ENCODE peak calls at places on chromosomes 12 and 14, in five cellular contexts. H, K, R, M and V are unnamed samples.

GRCh38 chr12:6323340-6323994 is 13.0 kb downstream of the PLEKHG6 start:
- DNase-seq in H (peak; percentile 64), K (peak; percentile 93), R (peak; percentile 71), M (peak; percentile 70), V (peak; percentile 50)

GRCh38 chr12:94282675-94283074 is 134.3 kb downstream of the PLXNC1 start:
- DNase-seq in H (no peak), K (no peak), R (no peak), M (no peak), V (no peak)

GRCh38 chr12:12083688-12084087 is 12.9 kb downstream of the BCL2L14 start:
- DNase-seq in H (no peak), K (peak; percentile 19), R (no peak), M (no peak), V (no peak)

GRCh38 chr14:54719406-54719805 is 152.5 kb downstream of the SAMD4A start:
- DNase-seq in H (no peak), K (no peak), R (no peak), M (no peak), V (no peak)

GRCh38 chr14:105187935-105188524 is 6.9 kb upstream of the NUDT14 start:
- DNase-seq in H (no peak), K (no peak), R (no peak), M (no peak), V (no peak)

GRCh38 chr14:80784824-80785223 is 156.7 kb downstream of the CEP128 start:
- DNase-seq in H (no peak), K (no peak), R (no peak), M (no peak), V (no peak)

GRCh38 chr12:91383106-91383505 is 200.5 kb upstream of the DCN start:
- DNase-seq in H (no peak), K (no peak), R (no peak), M (no peak), V (no peak)

GRCh38 chr12:45433441-45433868 is 217.6 kb downstream of the ANO6 start:
- DNase-seq in H (no peak), K (peak; percentile 81), R (no peak), M (no peak), V (no peak)

GRCh38 chr12:3137268-3137761 is 60.1 kb downstream of the TSPAN9 start:
- DNase-seq in H (peak; percentile 74), K (peak; percentile 79), R (no peak), M (no peak), V (no peak)

GRCh38 chr12:96073346-96074336 is 38.3 kb upstream of the LTA4H start:
- DNase-seq in H (no peak), K (no peak), R (no peak), M (no peak), V (no peak)

GRCh38 chr12:96068111-96068510 is 32.7 kb upstream of the LTA4H start:
- DNase-seq in H (no peak), K (no peak), R (no peak), M (no peak), V (no peak)

GRCh38 chr12:96068636-96069035 is 33.2 kb upstream of the LTA4H start:
- DNase-seq in H (no peak), K (no peak), R (no peak), M (no peak), V (no peak)

GRCh38 chr12:96069511-96070231 is 34.3 kb upstream of the LTA4H start:
- DNase-seq in H (no peak), K (no peak), R (no peak), M (no peak), V (no peak)

GRCh38 chr12:96070670-96071279 is 35.4 kb upstream of the LTA4H start:
- DNase-seq in H (no peak), K (peak; percentile 68), R (peak; percentile 17), M (no peak), V (peak; percentile 17)
- TF ChIP-seq CTCF in H (no peak), K (peak; percentile 52), R (peak; percentile 37), M (no peak), V (peak; percentile 28)

GRCh38 chr14:76909266-76909665 is 83.1 kb downstream of the LRRC74A start:
- DNase-seq in H (no peak), K (no peak), R (no peak), M (no peak), V (no peak)

GRCh38 chr14:76904740-76905569 is 78.7 kb downstream of the LRRC74A start:
- DNase-seq in H (no peak), K (no peak), R (peak; percentile 84), M (no peak), V (peak; percentile 75)

GRCh38 chr14:76911473-76911872 is 85.3 kb downstream of the LRRC74A start:
- DNase-seq in H (no peak), K (no peak), R (no peak), M (no peak), V (no peak)

GRCh38 chr14:76910371-76910890 is 84.2 kb downstream of the LRRC74A start:
- DNase-seq in H (no peak), K (no peak), R (no peak), M (no peak), V (no peak)

GRCh38 chr14:76908834-76909233 is 82.6 kb downstream of the LRRC74A start:
- DNase-seq in H (no peak), K (no peak), R (peak; percentile 45), M (no peak), V (peak; percentile 70)
- H3K27me3 ChIP-seq in H (no peaks in the 10 kb centered on the region), K (no peaks in the 10 kb centered on the region), R (no peaks in the 10 kb centered on the region), M (no peaks in the 10 kb centered on the region), V (no peaks in the 10 kb centered on the region)

GRCh38 chr14:60327447-60328331 is 78.7 kb downstream of the PPM1A start:
- DNase-seq in H (peak; percentile 18), K (peak; percentile 51), R (peak; percentile 47), M (peak; percentile 68), V (peak; percentile 73)
- TF ChIP-seq CTCF in H (no peak), K (peak; percentile 30), R (peak; percentile 3), M (peak; percentile 26), V (peak; percentile 39)

GRCh38 chr14:100788517-100789365 is 37.2 kb upstream of the MEG3 start:
- DNase-seq in H (no peak), K (no peak), R (no peak), M (no peak), V (no peak)

GRCh38 chr14:100787659-100788058 is 38.3 kb upstream of the MEG3 start:
- DNase-seq in H (no peak), K (no peak), R (no peak), M (no peak), V (no peak)

GRCh38 chr14:100791995-100792394 is 33.9 kb upstream of the MEG3 start:
- DNase-seq in H (no peak), K (no peak), R (no peak), M (no peak), V (no peak)

GRCh38 chr14:100790785-100791667 is 34.9 kb upstream of the MEG3 start:
- DNase-seq in H (no peak), K (no peak), R (no peak), M (no peak), V (no peak)

DNA sequence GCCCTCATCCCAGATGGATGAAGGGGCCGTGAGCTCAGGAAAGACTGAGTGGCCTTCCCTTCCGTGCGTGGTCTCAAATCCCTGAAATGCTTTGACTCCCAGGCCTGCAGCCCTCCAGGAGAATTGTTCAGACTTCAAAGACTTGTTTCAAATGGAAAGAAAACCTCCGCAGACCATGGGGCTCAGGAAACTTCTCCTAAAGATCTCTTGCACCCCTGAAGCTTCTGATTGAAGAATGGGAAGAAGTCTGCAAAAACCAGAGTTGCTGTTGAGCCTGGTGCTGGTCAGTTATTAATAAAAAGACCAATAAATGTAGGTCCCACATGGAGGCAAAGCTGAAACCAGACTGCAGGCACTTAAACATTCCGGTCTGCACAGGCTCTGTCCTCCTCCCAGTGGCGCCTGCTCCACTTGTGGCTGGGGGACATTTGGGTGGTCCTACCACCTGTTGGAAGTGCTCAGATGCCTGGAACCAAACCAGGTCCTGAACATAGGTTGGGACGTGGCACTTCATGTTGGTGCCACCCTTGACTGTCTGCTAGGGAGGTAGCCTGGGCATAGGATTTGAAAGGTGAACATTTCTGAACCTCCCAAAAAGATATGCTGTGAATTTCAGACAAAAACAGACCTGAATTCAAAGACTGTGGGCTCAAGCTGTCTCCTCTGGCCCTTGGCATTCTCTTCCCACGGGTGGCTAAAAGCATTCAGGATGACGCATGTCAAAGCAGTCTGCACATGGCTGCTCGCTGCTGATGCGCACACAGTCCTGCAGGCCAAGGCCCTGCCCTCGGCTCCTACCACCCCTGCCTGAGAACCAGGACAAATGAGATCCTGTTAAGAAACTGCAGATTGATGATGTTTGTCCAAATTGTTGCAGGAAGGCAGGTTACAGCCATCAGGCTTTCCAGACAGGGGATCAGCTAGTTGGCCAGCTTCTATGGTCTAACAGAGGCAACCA is 36.2 kb upstream of the MEG3 start:
- DNase-seq in H (no peak), K (no peak), R (no peak), M (no peak), V (no peak)
- H3K27me3 ChIP-seq in H (peaks cover 65% of the 10 kb centered on the region), K (no peaks in the 10 kb centered on the region), R (no peaks in the 10 kb centered on the region), M (no peaks in the 10 kb centered on the region), V (no peaks in the 10 kb centered on the region)

GRCh38 chr14:35879141-35879648 is 53.1 kb downstream of the BRMS1L start:
- DNase-seq in H (no peak), K (no peak), R (no peak), M (no peak), V (no peak)

GRCh38 chr14:35881280-35881679 is 55.1 kb downstream of the BRMS1L start:
- DNase-seq in H (no peak), K (no peak), R (no peak), M (no peak), V (no peak)

GRCh38 chr14:35878272-35879140 is 52.4 kb downstream of the BRMS1L start:
- DNase-seq in H (peak; percentile 32), K (no peak), R (no peak), M (no peak), V (no peak)

GRCh38 chr14:35877276-35877675 is 51.1 kb downstream of the BRMS1L start:
- DNase-seq in H (no peak), K (no peak), R (no peak), M (no peak), V (no peak)

DNA sequence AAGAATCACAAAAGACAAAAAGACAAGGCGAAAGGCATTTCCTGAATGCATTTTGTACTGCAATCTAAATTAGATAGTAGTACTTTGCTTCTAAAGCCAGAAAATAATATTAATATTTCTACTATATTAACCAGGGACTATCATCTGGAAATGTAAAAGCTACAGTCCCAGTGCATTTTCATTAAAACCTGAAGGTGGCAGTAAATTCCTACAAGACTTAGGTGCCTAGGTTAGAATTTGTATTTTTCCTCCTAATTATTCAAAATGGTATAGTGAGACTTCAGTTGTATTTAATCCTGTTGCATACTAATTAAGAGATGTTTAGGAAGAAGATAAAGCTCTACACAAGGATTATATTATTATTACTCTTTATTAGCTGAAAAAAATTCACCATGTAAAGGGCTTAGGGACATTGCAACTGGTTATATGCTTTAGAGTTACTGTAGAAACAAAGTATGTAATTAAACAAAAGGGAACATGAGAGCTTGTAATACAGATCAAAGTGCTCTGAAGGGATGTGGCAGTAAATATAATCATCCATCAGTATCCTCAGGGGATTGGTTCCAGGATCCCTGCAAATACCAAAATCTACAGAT is 53.6 kb downstream of the BRMS1L start:
- DNase-seq in H (no peak), K (no peak), R (no peak), M (no peak), V (no peak)
- TF ChIP-seq CTCF in H (peak; percentile 29), K (peak; percentile 69), R (peak; percentile 46), M (no peak), V (peak; percentile 55)